ENCODE peak calls at places on chromosomes 5 and 9, in six cellular contexts. G is body of pancreas, U is mesothelial cell of epicardium, J is heart left ventricle, O is AG04450, M is fibroblast of the aortic adventitia. C is an unnamed sample.

GRCh38 chr5:15600035-15600434 is 100.1 kb downstream of the FBXL7 start:
- DNase-seq in G (no peak), U (no peak), J (no peak), O (no peak), M (peak; percentile 35), C (no peak)

GRCh38 chr9:124256517-124257069 is 1.2 kb upstream of the NEK6 start:
- DNase-seq in G (peak; percentile 5), U (no peak), J (no peak), O (no peak), M (peak; percentile 78), C (no peak)

GRCh38 chr5:59380350-59380951 is 513.1 kb downstream of the PDE4D start:
- DNase-seq in G (no peak), U (no peak), J (no peak), O (peak; percentile 21), M (peak; percentile 73), C (no peak)

GRCh38 chr5:55232985-55233928 is at the start of gene CCNO:
- DNase-seq in G (peak; percentile 90), U (peak; percentile 71), J (peak; percentile 54), O (no peak), M (peak; percentile 61), C (peak; percentile 68)

GRCh38 chr9:89226076-89226475 is 47.5 kb upstream of the SHC3 start:
- DNase-seq in G (no peak), U (no peak), J (no peak), O (no peak), M (peak; percentile 70), C (peak; percentile 65)

GRCh38 chr5:62197697-62198096 is 108.3 kb upstream of the KIF2A start:
- DNase-seq in G (no peak), U (no peak), J (no peak), O (no peak), M (no peak), C (no peak)

GRCh38 chr5:56358703-56359428 is 125.7 kb upstream of the ANKRD55 start:
- DNase-seq in G (peak; percentile 70), U (no peak), J (peak; percentile 40), O (no peak), M (peak; percentile 25), C (no peak)

GRCh38 chr5:159486836-159487235 is 156.5 kb upstream of the IL12B start:
- DNase-seq in G (no peak), U (no peak), J (no peak), O (no peak), M (no peak), C (no peak)

GRCh38 chr5:88058625-88059024 is 210.0 kb downstream of the TMEM161B start:
- DNase-seq in G (no peak), U (no peak), J (no peak), O (no peak), M (no peak), C (no peak)

GRCh38 chr9:125878241-125878640 is 131.1 kb downstream of the PBX3 start:
- DNase-seq in G (no peak), U (no peak), J (no peak), O (no peak), M (peak; percentile 17), C (no peak)

GRCh38 chr9:128078504-128079434 is 10.7 kb downstream of the SLC25A25 start:
- DNase-seq in G (peak; percentile 59), U (no peak), J (no peak), O (no peak), M (peak; percentile 58), C (no peak)

GRCh38 chr5:80798633-80799032 is 143.8 kb upstream of the DHFR start:
- DNase-seq in G (no peak), U (no peak), J (no peak), O (no peak), M (no peak), C (no peak)

GRCh38 chr5:67842806-67843205 is 372.8 kb upstream of the PIK3R1 start:
- DNase-seq in G (no peak), U (no peak), J (no peak), O (no peak), M (peak; percentile 11), C (no peak)

GRCh38 chr9:95023217-95024003 is 294.1 kb downstream of the FANCC start:
- DNase-seq in G (peak; percentile 73), U (no peak), J (peak; percentile 78), O (no peak), M (peak; percentile 92), C (no peak)

GRCh38 chr9:24844217-24844616 is 298.5 kb upstream of the IZUMO3 start:
- DNase-seq in G (no peak), U (no peak), J (no peak), O (no peak), M (no peak), C (no peak)

GRCh38 chr5:17665836-17666235 is 31.6 kb downstream of the TAF11L14 start:
- DNase-seq in G (no peak), U (no peak), J (no peak), O (no peak), M (no peak), C (no peak)

GRCh38 chr9:102986425-102986824 is 8.7 kb upstream of the CYLC2 start:
- DNase-seq in G (no peak), U (no peak), J (no peak), O (no peak), M (no peak), C (no peak)

GRCh38 chr9:5870691-5871090 is 20.0 kb upstream of the MLANA start:
- DNase-seq in G (peak; percentile 76), U (no peak), J (no peak), O (no peak), M (no peak), C (no peak)

GRCh38 chr5:10789021-10789420 is 28.0 kb upstream of the DAP start:
- DNase-seq in G (no peak), U (no peak), J (peak; percentile 41), O (peak; percentile 84), M (peak; percentile 95), C (no peak)

GRCh38 chr5:78908173-78908901 is 76.8 kb downstream of the ARSB start:
- DNase-seq in G (peak; percentile 85), U (peak; percentile 54), J (peak; percentile 72), O (peak; percentile 66), M (peak; percentile 85), C (peak; percentile 23)

GRCh38 chr5:149438711-149439132 is 59.6 kb upstream of the IL17B start:
- DNase-seq in G (no peak), U (no peak), J (no peak), O (no peak), M (no peak), C (no peak)

GRCh38 chr9:21554813-21555212 is 72.7 kb upstream of the IFNE start:
- DNase-seq in G (no peak), U (no peak), J (no peak), O (no peak), M (no peak), C (no peak)

GRCh38 chr9:78507008-78507407 is 210.1 kb downstream of the PSAT1 start:
- DNase-seq in G (no peak), U (no peak), J (no peak), O (no peak), M (no peak), C (no peak)

GRCh38 chr5:92874790-92875189 is 706.2 kb downstream of the NR2F1-AS1 start:
- DNase-seq in G (no peak), U (no peak), J (no peak), O (no peak), M (no peak), C (no peak)
- TF ChIP-seq CTCF in G (no peak), U (no peak), J (no peak), O (no peak), M (no peak), C (no peak)

GRCh38 chr9:14066032-14066431 is 247.9 kb downstream of the NFIB start:
- DNase-seq in G (no peak), U (no peak), J (no peak), O (no peak), M (no peak), C (no peak)

GRCh38 chr9:14066815-14067214 is 247.1 kb downstream of the NFIB start:
- DNase-seq in G (no peak), U (no peak), J (no peak), O (no peak), M (no peak), C (no peak)

GRCh38 chr9:14071484-14071883 is 242.5 kb downstream of the NFIB start:
- DNase-seq in G (no peak), U (no peak), J (no peak), O (no peak), M (no peak), C (no peak)

GRCh38 chr9:14072850-14073249 is 241.1 kb downstream of the NFIB start:
- DNase-seq in G (no peak), U (no peak), J (no peak), O (no peak), M (no peak), C (no peak)

GRCh38 chr9:14068690-14069089 is 245.3 kb downstream of the NFIB start:
- DNase-seq in G (peak; percentile 35), U (no peak), J (no peak), O (no peak), M (no peak), C (no peak)
- TF ChIP-seq CTCF in G (peak; percentile 31), U (no peak), J (no peak), O (no peak), M (no peak), C (no peak)

DNA sequence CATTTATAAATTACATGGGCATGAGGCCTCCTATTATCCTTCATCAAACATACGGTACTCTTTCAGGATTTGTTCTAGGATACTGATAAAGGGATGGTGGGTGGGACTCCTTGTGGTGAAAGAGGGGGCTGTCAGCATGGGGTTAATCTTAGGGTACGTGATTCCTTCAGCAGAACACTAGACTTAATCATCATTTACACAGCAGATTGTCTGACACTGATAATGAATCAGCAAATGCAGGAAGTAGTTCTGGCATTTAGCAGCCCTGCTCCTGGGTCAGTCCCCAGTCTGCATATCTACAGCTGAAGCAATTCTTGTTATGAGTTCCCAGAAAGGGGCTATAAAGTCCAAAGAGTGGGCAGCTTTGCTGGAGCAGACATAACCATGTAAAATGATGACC is 384.6 kb downstream of the SPOCK1 start:
- DNase-seq in G (no peak), U (no peak), J (no peak), O (no peak), M (peak; percentile 65), C (no peak)
- TF ChIP-seq CTCF in G (no peak), U (no peak), J (no peak), O (no peak), M (peak; percentile 33), C (no peak)

GRCh38 chr5:168015506-168015905 is 275.9 kb upstream of the WWC1 start:
- DNase-seq in G (no peak), U (no peak), J (no peak), O (no peak), M (peak; percentile 14), C (no peak)
- TF ChIP-seq CTCF in G (no peak), U (no peak), J (no peak), O (no peak), M (no peak), C (no peak)

DNA sequence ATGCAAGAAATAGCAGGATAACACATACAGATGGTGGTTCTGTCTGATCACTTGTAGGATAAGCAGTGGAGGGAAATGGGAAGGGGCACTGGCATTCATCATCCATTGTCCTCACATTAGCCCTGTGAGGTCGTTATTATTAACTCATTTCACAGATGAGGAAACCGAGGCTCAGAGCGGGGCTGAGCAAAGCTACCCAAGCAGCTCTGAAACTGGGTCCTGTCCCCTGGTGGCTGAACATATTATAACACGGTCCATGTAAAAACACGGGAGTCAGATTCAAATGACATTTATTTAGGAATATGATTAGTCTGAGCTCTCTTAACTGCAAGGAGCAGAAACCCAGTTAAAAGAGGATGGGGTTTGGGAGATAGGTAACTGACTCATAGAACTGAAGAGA is 43.1 kb downstream of the HRH2 start:
- DNase-seq in G (no peak), U (no peak), J (no peak), O (no peak), M (no peak), C (no peak)
- TF ChIP-seq CTCF in G (no peak), U (peak; percentile 75), J (no peak), O (peak; percentile 32), M (no peak), C (peak; percentile 50)

C was measured in neural crest cell.